ENCODE peak calls at places on chromosomes 13 and 19, in four cellular contexts. L is IMR-90, M is K562, K is GM12878. Q is an unnamed sample.

GRCh38 chr19:10279737-10280442 is 6.9 kb upstream of the ICAM4 start:
- DNase-seq in L (no peak), M (no peak), K (no peak), Q (no peak)

GRCh38 chr13:30355405-30355741 is 48.0 kb upstream of the KATNAL1 start:
- DNase-seq in K (no peak), L (no peak), M (peak), Q (peak)

GRCh38 chr19:16160943-16161560 is 12.3 kb downstream of the CIB3 start:
- DNase-seq in M (peak), K (no peak), L (peak), Q (peak)

GRCh38 chr13:44719857-44720671 is 143.9 kb upstream of the TSC22D1 start:
- DNase-seq in M (no peak), K (no peak), L (peak), Q (peak)

GRCh38 chr13:100039740-100040139 is 49.2 kb upstream of the PCCA start:
- DNase-seq in K (no peak), M (no peak), L (peak), Q (no peak)

GRCh38 chr13:100106705-100107104 is 17.8 kb downstream of the PCCA start:
- DNase-seq in L (no peak), K (no peak), M (no peak), Q (no peak)

GRCh38 chr19:4310247-4311121 is 6.1 kb downstream of the FSD1 start:
- DNase-seq in K (no peak), M (peak), L (no peak), Q (no peak)

GRCh38 chr19:11021760-11022144 is 60.9 kb downstream of the SMARCA4 start:
- DNase-seq in K (no peak), L (no peak), M (no peak), Q (no peak)

GRCh38 chr13:78060966-78061365 is 142.3 kb upstream of the EDNRB start:
- DNase-seq in M (no peak), L (no peak), K (no peak), Q (no peak)

GRCh38 chr19:1911098-1911497 is 5.9 kb downstream of the ADAT3 start:
- DNase-seq in K (no peak), M (no peak), L (no peak), Q (no peak)

GRCh38 chr13:112012004-112012704 is 54.8 kb upstream of the SOX1 start:
- DNase-seq in M (no peak), L (no peak), K (no peak), Q (no peak)

GRCh38 chr13:92436927-92437326 is 789.7 kb upstream of the GPC6 start:
- DNase-seq in L (no peak), M (no peak), K (no peak), Q (no peak)

GRCh38 chr13:99347911-99348451 is 40.8 kb upstream of the GPR183 start:
- DNase-seq in K (no peak), M (no peak), L (no peak), Q (no peak)

GRCh38 chr13:31818236-31818635 is 78.9 kb downstream of the RXFP2 start:
- DNase-seq in K (no peak), M (no peak), L (no peak), Q (no peak)

GRCh38 chr19:48061401-48062344 is 17.8 kb upstream of the CABP5 start:
- DNase-seq in L (no peak), M (no peak), K (no peak), Q (no peak)

GRCh38 chr13:20159646-20160345 is 1.1 kb downstream of the GJA3 start:
- DNase-seq in M (no peak), L (peak), K (no peak), Q (peak)

GRCh38 chr13:22073718-22074117 is 402.8 kb downstream of the FGF9 start:
- DNase-seq in K (peak), M (no peak), L (no peak), Q (no peak)

GRCh38 chr13:25990801-25991200 is 61.0 kb downstream of the SHISA2 start:
- DNase-seq in K (no peak), M (no peak), L (no peak), Q (no peak)

GRCh38 chr13:37944476-37945442 is 75.2 kb upstream of the TRPC4 start:
- DNase-seq in K (no peak), M (no peak), L (peak), Q (no peak)

GRCh38 chr13:33633701-33634525 is 184.0 kb upstream of the RFC3 start:
- DNase-seq in K (no peak), M (no peak), L (peak), Q (no peak)

GRCh38 chr19:19034204-19034624 is 811 bp downstream of the ARMC6 start:
- DNase-seq in K (peak), L (peak), M (peak), Q (peak)

GRCh38 chr13:110301083-110301482 is 5.9 kb downstream of the COL4A1 start:
- DNase-seq in M (no peak), L (no peak), K (no peak), Q (no peak)

GRCh38 chr13:47678201-47678963 is 322.7 kb downstream of the SUCLA2 start:
- DNase-seq in M (no peak), L (no peak), K (no peak), Q (no peak)

GRCh38 chr19:4575267-4575793 is 15.8 kb upstream of the SEMA6B start:
- DNase-seq in K (no peak), M (peak), L (peak), Q (peak)

GRCh38 chr19:5916201-5916708 is 2.2 kb downstream of the CAPS start:
- DNase-seq in K (no peak), M (no peak), L (no peak), Q (no peak)

GRCh38 chr19:5914946-5915781 is 1.1 kb downstream of the CAPS start:
- DNase-seq in L (no peak), M (no peak), K (no peak), Q (no peak)

GRCh38 chr19:5915782-5916165 is 1.7 kb downstream of the CAPS start:
- DNase-seq in M (no peak), L (no peak), K (no peak), Q (no peak)

GRCh38 chr19:5914358-5914774 is 312 bp downstream of the CAPS start:
- DNase-seq in M (no peak), K (no peak), L (no peak), Q (no peak)

DNA sequence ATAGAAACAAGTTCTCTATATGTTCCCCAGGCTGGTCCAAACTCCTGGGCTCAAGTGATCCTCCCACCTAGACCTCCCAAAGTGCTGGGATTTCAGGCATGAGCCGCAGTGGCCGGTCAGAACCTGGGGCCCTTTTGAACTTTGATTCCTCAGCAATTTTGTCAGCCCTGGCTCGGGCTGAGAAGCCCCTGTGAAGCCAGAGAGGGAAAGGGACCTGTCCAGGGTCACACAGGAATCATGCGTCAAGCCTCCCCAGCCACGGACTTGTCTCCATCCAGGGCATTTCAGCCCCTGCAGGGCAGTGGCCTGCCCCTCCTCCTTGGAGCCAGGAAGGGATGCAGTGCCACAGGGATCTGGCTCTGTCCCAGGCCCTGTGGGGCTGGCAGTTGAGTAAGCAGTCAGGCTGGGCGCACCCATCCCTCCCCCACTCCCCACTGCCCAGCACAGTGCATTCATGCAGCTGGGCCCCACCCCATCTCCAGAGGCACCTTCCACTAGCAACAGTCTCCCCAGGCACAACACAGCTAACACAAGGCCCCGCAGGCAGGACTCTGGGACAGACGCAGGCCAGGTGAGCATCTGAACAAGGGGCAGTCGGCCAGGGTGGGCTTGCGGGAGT is at the start of gene CAPS:
- DNase-seq in M (no peak), K (no peak), L (peak), Q (no peak)
- TF ChIP-seq FOS in M (no peak), K (no peak), L (no peak), Q (no peak)

GRCh38 chr13:113192279-113192678 is 16.2 kb downstream of the PCID2 start:
- DNase-seq in M (no peak), K (no peak), L (peak), Q (no peak)

GRCh38 chr13:113183450-113184129 is 24.9 kb downstream of the PCID2 start:
- DNase-seq in M (no peak), K (no peak), L (no peak), Q (peak)

GRCh38 chr13:113186061-113186900 is 22.2 kb downstream of the PCID2 start:
- DNase-seq in K (peak), L (no peak), M (no peak), Q (no peak)

GRCh38 chr13:113184568-113185440 is 23.7 kb downstream of the PCID2 start:
- DNase-seq in M (no peak), L (no peak), K (no peak), Q (no peak)

GRCh38 chr13:113187905-113188595 is 20.4 kb downstream of the PCID2 start:
- DNase-seq in L (peak), K (no peak), M (no peak), Q (no peak)
- H3K4me2 ChIP-seq in L (no peak), K (no peak), M (no peak), Q (no peak)

GRCh38 chr19:29686285-29686805 is 21.1 kb downstream of the PLEKHF1 start:
- DNase-seq in K (no peak), M (no peak), L (no peak), Q (no peak)

GRCh38 chr19:29687897-29688728 is 22.9 kb downstream of the PLEKHF1 start:
- DNase-seq in M (no peak), L (peak), K (no peak), Q (peak)

GRCh38 chr19:29685326-29685725 is 20.1 kb downstream of the PLEKHF1 start:
- DNase-seq in M (no peak), K (no peak), L (no peak), Q (no peak)

GRCh38 chr19:29690842-29691241 is 24.2 kb downstream of the C19orf12 start:
- DNase-seq in L (peak), K (no peak), M (peak), Q (peak)

DNA sequence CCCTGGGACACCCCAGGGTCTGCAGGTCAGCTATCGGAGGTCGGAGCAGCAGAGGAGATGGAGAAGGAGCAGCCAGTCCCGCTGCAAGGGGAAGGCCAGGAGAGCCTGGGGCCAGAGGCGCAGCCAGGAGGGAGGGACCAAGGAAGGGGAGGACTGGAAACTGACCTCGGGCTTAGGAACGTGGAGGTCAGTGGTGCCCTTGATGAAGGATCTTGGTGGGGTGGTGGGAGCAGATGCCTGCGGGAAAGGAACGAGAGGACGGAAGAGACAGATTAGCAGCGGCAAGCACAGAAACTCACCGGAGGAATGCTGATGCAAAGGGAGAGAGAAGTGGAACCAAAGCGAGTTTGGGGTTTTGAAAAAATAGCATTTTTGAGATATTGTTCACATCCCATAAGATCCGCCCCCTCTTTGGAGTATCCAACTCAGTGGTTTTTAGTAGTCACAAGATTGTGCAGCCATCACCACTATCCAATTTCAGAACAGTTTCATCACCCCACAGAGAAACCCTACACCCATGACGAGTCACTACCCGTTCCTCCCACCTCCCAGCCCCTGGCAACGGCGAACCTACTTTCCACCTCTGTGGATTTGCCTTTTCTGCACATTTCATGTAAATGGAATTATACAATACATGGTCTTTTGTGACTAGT is 22.1 kb downstream of the PLEKHF1 start:
- DNase-seq in L (peak), K (no peak), M (no peak), Q (no peak)
- TF ChIP-seq FOS in L (peak), K (no peak), M (no peak), Q (no peak)

GRCh38 chr13:113187263-113187669 is 21.2 kb downstream of the PCID2 start:
- DNase-seq in L (peak), M (peak), K (no peak), Q (peak)
- H3K4me2 ChIP-seq in L (peak), M (peak), K (no peak), Q (peak)

DNA sequence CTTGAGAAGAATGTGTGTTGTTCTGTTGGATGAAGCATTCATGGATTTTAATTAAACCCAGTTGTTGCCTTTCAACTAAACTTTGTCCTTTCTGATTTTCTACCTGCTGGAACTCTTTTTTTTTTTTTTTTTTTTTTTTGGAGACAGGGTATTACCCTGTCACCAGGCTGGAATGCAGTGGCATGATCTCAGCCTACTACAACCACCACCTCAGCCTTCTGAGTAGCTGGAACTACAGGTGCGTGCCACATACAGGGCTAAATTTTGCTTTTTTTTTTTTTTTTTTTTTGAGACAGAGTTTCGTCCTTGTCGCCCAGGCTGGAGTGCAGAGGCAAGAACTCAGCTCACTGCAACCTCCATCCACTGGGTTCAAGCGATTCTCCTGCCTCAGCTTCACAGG is 6.9 kb downstream of the ZNF791 start:
- DNase-seq in K (no peak), L (no peak), M (no peak), Q (no peak)
- TF ChIP-seq FOS in K (no peak), L (no peak), M (no peak), Q (no peak)

GRCh38 chr19:51709575-51709974 is 14.2 kb downstream of the HAS1 start:
- DNase-seq in M (no peak), K (no peak), L (no peak), Q (no peak)

GRCh38 chr19:51712461-51713081 is 11.2 kb downstream of the HAS1 start:
- DNase-seq in L (peak), M (no peak), K (no peak), Q (no peak)

GRCh38 chr19:51708811-51709210 is 15.0 kb downstream of the HAS1 start:
- DNase-seq in L (no peak), M (no peak), K (no peak), Q (no peak)

GRCh38 chr19:51711702-51712101 is 12.1 kb downstream of the HAS1 start:
- DNase-seq in M (no peak), L (no peak), K (no peak), Q (no peak)

GRCh38 chr19:51710163-51710562 is 13.6 kb downstream of the HAS1 start:
- DNase-seq in L (peak), M (no peak), K (no peak), Q (no peak)
- H3K4me2 ChIP-seq in L (no peak), M (no peak), K (no peak), Q (no peak)

GRCh38 chr13:54975676-54976075 is 1947.1 kb downstream of the OLFM4 start:
- DNase-seq in K (no peak), L (no peak), M (no peak), Q (no peak)

GRCh38 chr13:54980651-54981050 is 1952.0 kb downstream of the OLFM4 start:
- DNase-seq in K (no peak), M (no peak), L (no peak), Q (no peak)
- TF ChIP-seq FOS in K (no peak), M (no peak), L (no peak), Q (no peak)